ENCODE peak calls at places on chromosomes 7 and 10, in five cellular contexts. Q is stimulated activated CD8-positive, alpha-beta memory T cell treated with anti-CD3 and anti-CD28 coated beads, Interleukin-15, amount 100 ng/mL, for 24 hours; G is mammary epithelial cell; C is fibroblast of the aortic adventitia; B is HS-27A. J is an unnamed sample.

GRCh38 chr10:60224129-60224705 is 165.5 kb downstream of the ANK3 start:
- DNase-seq in Q (no peak), G (no peak), C (no peak), B (no peak), J (no peak)

GRCh38 chr7:158791133-158791532 is 38.2 kb downstream of the ESYT2 start:
- DNase-seq in Q (no peak), G (no peak), C (no peak), B (no peak), J (no peak)

GRCh38 chr10:76576276-76576962 is 1061.2 kb downstream of the KCNMA1 start:
- DNase-seq in Q (no peak), G (peak; percentile 22), C (peak; percentile 51), B (no peak), J (no peak)

GRCh38 chr10:122387572-122387971 is 13.1 kb downstream of the PLEKHA1 start:
- DNase-seq in Q (no peak), G (no peak), C (no peak), B (no peak), J (no peak)

GRCh38 chr10:125482637-125483036 is 200.3 kb downstream of the TEX36 start:
- DNase-seq in Q (no peak), G (no peak), C (no peak), B (no peak), J (no peak)

GRCh38 chr7:134669845-134670373 is 23.3 kb downstream of the BPGM start:
- DNase-seq in Q (peak; percentile 20), G (peak; percentile 98), C (peak; percentile 82), B (no peak), J (no peak)

GRCh38 chr7:137539111-137539715 is 195.7 kb upstream of the PTN start:
- DNase-seq in Q (no peak), G (peak; percentile 74), C (peak; percentile 90), B (peak; percentile 43), J (no peak)

GRCh38 chr7:134458341-134458805 is 527 bp downstream of the AKR1B1 start:
- DNase-seq in Q (peak; percentile 20), G (peak; percentile 74), C (peak; percentile 48), B (no peak), J (no peak)

GRCh38 chr7:121259826-121260225 is 69.0 kb upstream of the WNT16 start:
- DNase-seq in Q (no peak), G (no peak), C (no peak), B (no peak), J (no peak)

GRCh38 chr10:78981970-78982281 is 86.8 kb upstream of the ZMIZ1 start:
- DNase-seq in Q (no peak), G (no peak), C (no peak), B (no peak), J (no peak)

GRCh38 chr10:659710-660141 is 29.7 kb downstream of the DIP2C start:
- DNase-seq in Q (no peak), G (no peak), C (peak; percentile 64), B (no peak), J (no peak)

GRCh38 chr10:17247210-17247609 is 19.2 kb downstream of the VIM start:
- DNase-seq in Q (no peak), G (no peak), C (no peak), B (no peak), J (no peak)

GRCh38 chr10:31147220-31147608 is 115.5 kb upstream of the ZNF438 start:
- DNase-seq in Q (no peak), G (peak; percentile 75), C (peak; percentile 62), B (no peak), J (no peak)

GRCh38 chr7:102248456-102249395 is 37.9 kb upstream of the SH2B2 start:
- DNase-seq in Q (no peak), G (no peak), C (no peak), B (no peak), J (no peak)

GRCh38 chr7:77367976-77368375 is 48.2 kb downstream of the GSAP start:
- DNase-seq in Q (no peak), G (no peak), C (no peak), B (no peak), J (no peak)

GRCh38 chr10:14723052-14723689 is 51.5 kb downstream of the FAM107B start:
- DNase-seq in Q (no peak), G (no peak), C (no peak), B (no peak), J (no peak)

J was measured in mesenteric fat pad.